ENCODE peak calls at places on chromosomes 16 and 17, in four cellular contexts. L is endothelial cell, X is T-helper 17 cell, F is NCI-H2081. B is an unnamed sample.

GRCh38 chr17:50361561-50362480 is 11.2 kb downstream of the MRPL27 start:
- DNase-seq in L (peak; percentile 61), X (peak; percentile 40), F (peak; percentile 58), B (no peak)

GRCh38 chr17:49564638-49565037 is 11.0 kb upstream of the NXPH3 start:
- DNase-seq in L (no peak), X (no peak), F (no peak), B (no peak)

GRCh38 chr17:35548213-35548810 is 10.8 kb upstream of the SLFN12L start:
- DNase-seq in L (no peak), X (no peak), F (no peak), B (no peak)

GRCh38 chr16:79098897-79099296 is 501.6 kb downstream of the MAF start:
- DNase-seq in L (no peak), X (no peak), F (no peak), B (no peak)

GRCh38 chr16:57824880-57825279 is 22.6 kb upstream of the KIFC3 start:
- DNase-seq in L (no peak), X (no peak), F (no peak), B (no peak)

GRCh38 chr16:27005386-27005785 is 61.3 kb upstream of the C16orf82 start:
- DNase-seq in L (no peak), X (no peak), F (no peak), B (no peak)

GRCh38 chr17:40953876-40954275 is 12.9 kb downstream of the KRT39 start:
- DNase-seq in L (no peak), X (no peak), F (no peak), B (no peak)

GRCh38 chr16:29962344-29962994 is 590 bp downstream of the TMEM219 start:
- DNase-seq in L (peak; percentile 23), X (no peak), F (no peak), B (no peak)

GRCh38 chr17:1992541-1992940 is 32.6 kb downstream of the RTN4RL1 start:
- DNase-seq in L (no peak), X (no peak), F (no peak), B (no peak)

GRCh38 chr16:24499193-24499814 is 40.1 kb upstream of the RBBP6 start:
- DNase-seq in L (peak; percentile 71), X (no peak), F (peak; percentile 18), B (no peak)

GRCh38 chr17:2933606-2934005 is 129.8 kb downstream of the OR1D5 start:
- DNase-seq in L (no peak), X (no peak), F (no peak), B (no peak)

GRCh38 chr17:7587420-7587786 is 2.5 kb downstream of the SOX15 start:
- DNase-seq in L (no peak), X (no peak), F (no peak), B (no peak)

GRCh38 chr17:3594976-3595375 is 14.2 kb downstream of the TRPV1 start:
- DNase-seq in L (no peak), X (no peak), F (no peak), B (no peak)

GRCh38 chr16:51152691-51153261 is 1.7 kb upstream of the SALL1 start:
- DNase-seq in L (no peak), X (no peak), F (no peak), B (no peak)

B was measured in activated B cell treated with CpG ODN at 0.5 μM for 24 hours.